ENCODE peak calls at places on chromosomes 13 and 19, in seven cellular contexts. One of them, this sample, is unnamed.

GRCh38 chr13:94829801-94830200 is 117.5 kb upstream of the SOX21 start:
- DNase-seq in effector memory CD4-positive, alpha-beta T cell: no peak
- DNase-seq in fibroblast of pulmonary artery: no peak
- DNase-seq in GM12878: no peak
- DNase-seq in epithelial cell of esophagus: no peak
- DNase-seq in osteoblast: no peak
- DNase-seq in CD4-positive, CD25-positive, alpha-beta regulatory T cell: no peak
- DNase-seq in this sample: no peak

GRCh38 chr19:6156033-6156432 is 20.6 kb downstream of the ACSBG2 start:
- DNase-seq in effector memory CD4-positive, alpha-beta T cell: no peak
- DNase-seq in fibroblast of pulmonary artery: no peak
- DNase-seq in GM12878: no peak
- DNase-seq in epithelial cell of esophagus: no peak
- DNase-seq in osteoblast: no peak
- DNase-seq in CD4-positive, CD25-positive, alpha-beta regulatory T cell: no peak
- DNase-seq in this sample: no peak

GRCh38 chr13:20658451-20658850 is 45.0 kb upstream of the IL17D start:
- DNase-seq in effector memory CD4-positive, alpha-beta T cell: no peak
- DNase-seq in fibroblast of pulmonary artery: peak; percentile 29
- DNase-seq in GM12878: no peak
- DNase-seq in epithelial cell of esophagus: no peak
- DNase-seq in osteoblast: no peak
- DNase-seq in CD4-positive, CD25-positive, alpha-beta regulatory T cell: no peak
- DNase-seq in this sample: no peak

GRCh38 chr13:112783135-112783945 is 93.5 kb downstream of the ATP11A start:
- DNase-seq in effector memory CD4-positive, alpha-beta T cell: no peak
- DNase-seq in fibroblast of pulmonary artery: peak; percentile 29
- DNase-seq in GM12878: no peak
- DNase-seq in epithelial cell of esophagus: no peak
- DNase-seq in osteoblast: peak; percentile 73
- DNase-seq in CD4-positive, CD25-positive, alpha-beta regulatory T cell: no peak
- DNase-seq in this sample: peak; percentile 28

GRCh38 chr19:29978139-29978538 is 36.1 kb downstream of the URI1 start:
- DNase-seq in effector memory CD4-positive, alpha-beta T cell: no peak
- DNase-seq in fibroblast of pulmonary artery: peak; percentile 13
- DNase-seq in GM12878: no peak
- DNase-seq in epithelial cell of esophagus: no peak
- DNase-seq in osteoblast: no peak
- DNase-seq in CD4-positive, CD25-positive, alpha-beta regulatory T cell: no peak
- DNase-seq in this sample: no peak

GRCh38 chr13:107231941-107232340 is 664.0 kb upstream of the ARGLU1 start:
- DNase-seq in effector memory CD4-positive, alpha-beta T cell: no peak
- DNase-seq in fibroblast of pulmonary artery: no peak
- DNase-seq in GM12878: no peak
- DNase-seq in epithelial cell of esophagus: no peak
- DNase-seq in osteoblast: no peak
- DNase-seq in CD4-positive, CD25-positive, alpha-beta regulatory T cell: no peak
- DNase-seq in this sample: no peak

GRCh38 chr19:8148410-8149231 is 771 bp downstream of the FBN3 start:
- DNase-seq in effector memory CD4-positive, alpha-beta T cell: no peak
- DNase-seq in fibroblast of pulmonary artery: no peak
- DNase-seq in GM12878: no peak
- DNase-seq in epithelial cell of esophagus: no peak
- DNase-seq in osteoblast: peak; percentile 82
- DNase-seq in CD4-positive, CD25-positive, alpha-beta regulatory T cell: no peak
- DNase-seq in this sample: no peak

GRCh38 chr19:31340059-31341025 is 8.9 kb downstream of the TSHZ3 start:
- DNase-seq in effector memory CD4-positive, alpha-beta T cell: peak; percentile 29
- DNase-seq in fibroblast of pulmonary artery: peak; percentile 40
- DNase-seq in GM12878: no peak
- DNase-seq in epithelial cell of esophagus: no peak
- DNase-seq in osteoblast: no peak
- DNase-seq in CD4-positive, CD25-positive, alpha-beta regulatory T cell: peak; percentile 68
- DNase-seq in this sample: no peak

GRCh38 chr13:30791354-30791921 is 56.1 kb downstream of the ALOX5AP start:
- DNase-seq in effector memory CD4-positive, alpha-beta T cell: no peak
- DNase-seq in fibroblast of pulmonary artery: no peak
- DNase-seq in GM12878: no peak
- DNase-seq in epithelial cell of esophagus: no peak
- DNase-seq in osteoblast: no peak
- DNase-seq in CD4-positive, CD25-positive, alpha-beta regulatory T cell: no peak
- DNase-seq in this sample: no peak

GRCh38 chr13:23449386-23450162 is 16.1 kb upstream of the SACS start:
- DNase-seq in effector memory CD4-positive, alpha-beta T cell: no peak
- DNase-seq in fibroblast of pulmonary artery: no peak
- DNase-seq in GM12878: no peak
- DNase-seq in epithelial cell of esophagus: no peak
- DNase-seq in osteoblast: no peak
- DNase-seq in CD4-positive, CD25-positive, alpha-beta regulatory T cell: no peak
- DNase-seq in this sample: no peak

GRCh38 chr13:27339299-27339698 is 68.7 kb downstream of the RASL11A start:
- DNase-seq in effector memory CD4-positive, alpha-beta T cell: no peak
- DNase-seq in fibroblast of pulmonary artery: peak; percentile 58
- DNase-seq in GM12878: no peak
- DNase-seq in epithelial cell of esophagus: peak; percentile 64
- DNase-seq in osteoblast: no peak
- DNase-seq in CD4-positive, CD25-positive, alpha-beta regulatory T cell: peak; percentile 59
- DNase-seq in this sample: no peak

DNA sequence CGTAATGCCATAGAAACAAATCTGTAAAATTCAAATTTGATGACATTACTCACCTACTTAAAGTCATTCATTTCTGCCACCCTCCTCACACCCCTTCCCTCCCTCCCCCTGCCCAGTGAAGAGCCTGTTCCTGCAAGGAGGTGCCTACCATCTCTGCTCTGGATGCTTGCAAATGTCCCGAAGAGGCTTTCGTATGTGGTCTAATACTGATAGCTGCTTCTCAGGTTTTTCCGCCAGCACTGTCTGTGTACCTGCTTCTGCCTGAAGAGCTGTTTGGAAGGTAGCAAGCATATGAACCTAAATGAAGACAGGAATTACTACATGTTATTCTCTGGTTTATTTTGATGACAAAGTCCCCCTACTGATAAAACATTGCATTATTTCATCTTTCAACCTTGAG is 57.1 kb downstream of the GPALPP1 start:
- DNase-seq in effector memory CD4-positive, alpha-beta T cell: no peak
- DNase-seq in fibroblast of pulmonary artery: no peak
- DNase-seq in GM12878: no peak
- DNase-seq in epithelial cell of esophagus: no peak
- DNase-seq in osteoblast: no peak
- DNase-seq in CD4-positive, CD25-positive, alpha-beta regulatory T cell: no peak
- DNase-seq in this sample: no peak
- H3K4me3 ChIP-seq in effector memory CD4-positive, alpha-beta T cell: no peak overlapping the region
- H3K4me3 ChIP-seq in fibroblast of pulmonary artery: peak overlapping the region; percentile 65
- H3K4me3 ChIP-seq in GM12878: no peak overlapping the region
- H3K4me3 ChIP-seq in epithelial cell of esophagus: no peak overlapping the region
- H3K4me3 ChIP-seq in osteoblast: peak overlapping the region; percentile 66
- H3K4me3 ChIP-seq in CD4-positive, CD25-positive, alpha-beta regulatory T cell: peak overlapping the region; percentile 13
- H3K4me3 ChIP-seq in this sample: no peak overlapping the region

GRCh38 chr19:50427997-50428425 is 4.7 kb upstream of the MYBPC2 start:
- DNase-seq in effector memory CD4-positive, alpha-beta T cell: no peak
- DNase-seq in fibroblast of pulmonary artery: peak; percentile 84
- DNase-seq in GM12878: no peak
- DNase-seq in epithelial cell of esophagus: peak; percentile 69
- DNase-seq in osteoblast: peak; percentile 90
- DNase-seq in CD4-positive, CD25-positive, alpha-beta regulatory T cell: peak; percentile 44
- DNase-seq in this sample: no peak
- H3K4me3 ChIP-seq in effector memory CD4-positive, alpha-beta T cell: peak overlapping the region; percentile 16
- H3K4me3 ChIP-seq in fibroblast of pulmonary artery: peak overlapping the region; percentile 24
- H3K4me3 ChIP-seq in GM12878: no peak overlapping the region
- H3K4me3 ChIP-seq in epithelial cell of esophagus: peak overlapping the region; percentile 42
- H3K4me3 ChIP-seq in osteoblast: peak overlapping the region; percentile 45
- H3K4me3 ChIP-seq in CD4-positive, CD25-positive, alpha-beta regulatory T cell: no peak overlapping the region
- H3K4me3 ChIP-seq in this sample: no peak overlapping the region

GRCh38 chr19:4557186-4557970 is 2.1 kb downstream of the SEMA6B start:
- DNase-seq in effector memory CD4-positive, alpha-beta T cell: no peak
- DNase-seq in fibroblast of pulmonary artery: no peak
- DNase-seq in GM12878: no peak
- DNase-seq in epithelial cell of esophagus: no peak
- DNase-seq in osteoblast: no peak
- DNase-seq in CD4-positive, CD25-positive, alpha-beta regulatory T cell: no peak
- DNase-seq in this sample: no peak

GRCh38 chr19:4557971-4558941 is 1.2 kb downstream of the SEMA6B start:
- DNase-seq in effector memory CD4-positive, alpha-beta T cell: no peak
- DNase-seq in fibroblast of pulmonary artery: peak; percentile 29
- DNase-seq in GM12878: no peak
- DNase-seq in epithelial cell of esophagus: no peak
- DNase-seq in osteoblast: peak; percentile 96
- DNase-seq in CD4-positive, CD25-positive, alpha-beta regulatory T cell: peak; percentile 24
- DNase-seq in this sample: no peak

GRCh38 chr19:4556574-4557185 is 2.8 kb downstream of the SEMA6B start:
- DNase-seq in effector memory CD4-positive, alpha-beta T cell: no peak
- DNase-seq in fibroblast of pulmonary artery: no peak
- DNase-seq in GM12878: no peak
- DNase-seq in epithelial cell of esophagus: peak; percentile 33
- DNase-seq in osteoblast: peak; percentile 87
- DNase-seq in CD4-positive, CD25-positive, alpha-beta regulatory T cell: no peak
- DNase-seq in this sample: no peak

GRCh38 chr19:4555657-4556561 is 3.6 kb downstream of the SEMA6B start:
- DNase-seq in effector memory CD4-positive, alpha-beta T cell: no peak
- DNase-seq in fibroblast of pulmonary artery: no peak
- DNase-seq in GM12878: no peak
- DNase-seq in epithelial cell of esophagus: no peak
- DNase-seq in osteoblast: peak; percentile 90
- DNase-seq in CD4-positive, CD25-positive, alpha-beta regulatory T cell: no peak
- DNase-seq in this sample: no peak

DNA sequence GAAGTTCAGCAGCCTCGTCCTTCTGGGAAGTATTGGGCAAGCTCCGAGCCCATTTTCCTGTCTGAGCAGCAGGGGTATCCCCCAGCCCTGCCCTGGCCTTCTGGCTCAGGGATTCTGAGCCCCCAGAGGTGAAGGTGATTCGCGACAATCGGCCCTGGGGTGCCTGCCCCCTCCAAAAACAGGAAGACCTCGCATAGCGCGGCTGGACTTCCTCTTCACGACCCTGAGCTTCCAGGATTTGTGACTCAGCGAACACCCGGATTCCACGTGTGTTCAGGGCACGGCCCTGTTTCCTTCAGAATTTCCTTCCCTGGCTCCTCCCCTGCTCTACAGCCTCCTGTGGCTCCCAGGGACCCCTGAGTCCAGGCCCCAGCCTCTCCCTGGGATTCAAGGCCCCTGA is at the start of gene SEMA6B:
- DNase-seq in effector memory CD4-positive, alpha-beta T cell: no peak
- DNase-seq in fibroblast of pulmonary artery: peak; percentile 69
- DNase-seq in GM12878: no peak
- DNase-seq in epithelial cell of esophagus: no peak
- DNase-seq in osteoblast: no peak
- DNase-seq in CD4-positive, CD25-positive, alpha-beta regulatory T cell: no peak
- DNase-seq in this sample: no peak
- H3K4me3 ChIP-seq in effector memory CD4-positive, alpha-beta T cell: no peak within 1 kb of the TSS
- H3K4me3 ChIP-seq in fibroblast of pulmonary artery: peak within 1 kb of the TSS; percentile 49
- H3K4me3 ChIP-seq in GM12878: no peak within 1 kb of the TSS
- H3K4me3 ChIP-seq in epithelial cell of esophagus: no peak within 1 kb of the TSS
- H3K4me3 ChIP-seq in osteoblast: no peak within 1 kb of the TSS
- H3K4me3 ChIP-seq in CD4-positive, CD25-positive, alpha-beta regulatory T cell: no peak within 1 kb of the TSS
- H3K4me3 ChIP-seq in this sample: no peak within 1 kb of the TSS

DNA sequence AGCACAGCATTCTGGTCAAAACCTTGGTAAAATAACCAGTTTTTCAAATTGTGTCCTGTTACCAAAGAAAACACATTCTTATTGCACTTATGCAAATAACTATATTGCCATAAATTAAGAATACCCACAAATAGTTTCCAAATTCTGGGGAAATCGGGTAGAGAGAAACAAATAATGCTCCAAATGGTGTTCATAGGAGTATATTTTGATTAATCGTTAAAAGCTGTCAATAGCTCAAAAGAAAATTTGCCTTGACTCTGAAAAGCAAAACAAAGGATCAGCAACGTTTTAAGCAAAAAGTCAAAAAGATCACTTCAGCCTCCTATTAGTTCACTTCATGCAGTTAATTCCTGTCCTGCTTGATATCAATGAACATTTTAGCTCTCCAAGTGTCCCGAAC is 22.2 kb upstream of the CEACAM21 start:
- DNase-seq in effector memory CD4-positive, alpha-beta T cell: no peak
- DNase-seq in fibroblast of pulmonary artery: no peak
- DNase-seq in GM12878: no peak
- DNase-seq in epithelial cell of esophagus: no peak
- DNase-seq in osteoblast: no peak
- DNase-seq in CD4-positive, CD25-positive, alpha-beta regulatory T cell: no peak
- DNase-seq in this sample: no peak
- H3K4me3 ChIP-seq in effector memory CD4-positive, alpha-beta T cell: peak overlapping the region; percentile 79
- H3K4me3 ChIP-seq in fibroblast of pulmonary artery: no peak overlapping the region
- H3K4me3 ChIP-seq in GM12878: peak overlapping the region; percentile 83
- H3K4me3 ChIP-seq in epithelial cell of esophagus: no peak overlapping the region
- H3K4me3 ChIP-seq in osteoblast: no peak overlapping the region
- H3K4me3 ChIP-seq in CD4-positive, CD25-positive, alpha-beta regulatory T cell: peak overlapping the region; percentile 100
- H3K4me3 ChIP-seq in this sample: no peak overlapping the region

DNA sequence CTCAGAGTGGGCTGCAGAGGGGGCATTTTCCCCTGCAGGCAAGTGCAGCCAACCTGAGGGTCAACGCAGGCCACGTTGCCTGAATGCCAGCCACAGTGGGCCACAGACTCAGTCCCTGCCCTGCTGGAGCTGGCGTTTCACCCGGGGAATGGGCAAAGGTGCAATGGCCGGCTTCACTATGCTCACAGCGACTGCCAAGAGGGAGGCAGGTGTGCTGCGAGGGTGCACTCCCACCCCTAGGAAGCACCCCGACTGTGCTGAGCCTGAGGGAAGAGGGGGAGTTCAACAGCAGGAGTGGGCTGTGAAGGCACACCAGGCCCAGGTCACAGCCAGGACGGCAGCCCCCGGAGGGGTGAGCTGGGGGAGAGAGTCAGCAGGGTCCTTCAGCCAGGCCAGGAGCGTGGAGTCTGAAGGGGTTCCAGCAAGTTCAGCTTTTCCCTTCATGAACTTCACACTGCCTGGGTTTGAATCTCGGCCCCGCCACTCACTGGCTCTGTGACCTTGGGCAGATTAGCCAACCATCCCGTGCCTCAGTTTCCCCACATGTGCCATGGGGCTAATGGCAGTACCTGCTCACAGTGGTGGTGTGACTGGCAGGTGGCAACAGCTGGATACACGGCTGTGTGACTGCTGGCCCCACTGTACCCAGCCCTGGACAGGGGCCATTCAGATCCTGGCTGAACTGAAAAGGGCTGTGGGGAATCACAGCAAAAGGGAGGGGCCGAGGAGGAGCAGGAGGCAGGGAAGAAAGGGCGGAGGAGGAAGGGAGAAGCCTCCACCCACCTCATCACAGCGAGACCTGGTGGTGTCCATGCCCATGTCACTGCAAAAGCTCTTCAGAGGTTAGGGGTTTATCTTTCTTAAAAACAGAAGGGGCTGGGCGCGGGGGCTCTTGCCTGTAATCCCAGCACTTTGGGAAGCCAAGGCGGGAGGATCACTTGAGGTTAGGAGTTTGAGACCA is 7.6 kb downstream of the TRAPPC6A start:
- DNase-seq in effector memory CD4-positive, alpha-beta T cell: no peak
- DNase-seq in fibroblast of pulmonary artery: no peak
- DNase-seq in GM12878: no peak
- DNase-seq in epithelial cell of esophagus: no peak
- DNase-seq in osteoblast: peak; percentile 58
- DNase-seq in CD4-positive, CD25-positive, alpha-beta regulatory T cell: no peak
- DNase-seq in this sample: no peak
- H3K4me3 ChIP-seq in effector memory CD4-positive, alpha-beta T cell: peak overlapping the region; percentile 8
- H3K4me3 ChIP-seq in fibroblast of pulmonary artery: no peak overlapping the region
- H3K4me3 ChIP-seq in GM12878: no peak overlapping the region
- H3K4me3 ChIP-seq in epithelial cell of esophagus: no peak overlapping the region
- H3K4me3 ChIP-seq in osteoblast: no peak overlapping the region
- H3K4me3 ChIP-seq in CD4-positive, CD25-positive, alpha-beta regulatory T cell: no peak overlapping the region
- H3K4me3 ChIP-seq in this sample: no peak overlapping the region

This sample was measured in SJSA1.